ENCODE peak calls at places on chromosomes 4 and X, in eight cellular contexts. V, R, Z, J, U, C, D and F are unnamed samples.

GRCh38 chrX:148659481-148659880 is 159.1 kb downstream of the AFF2 start:
- DNase-seq in V (no peak), R (no peak), Z (no peak), J (no peak), U (no peak), C (no peak), D (no peak), F (no peak)

GRCh38 chrX:102155806-102156179 is at the start of gene BEX5:
- DNase-seq in V (peak; percentile 61), R (peak; percentile 21), Z (peak; percentile 85), J (peak; percentile 60), U (no peak), C (peak; percentile 44), D (no peak), F (peak; percentile 83)

GRCh38 chrX:130680164-130681035 is 222.6 kb downstream of the ENOX2 start:
- DNase-seq in V (no peak), R (no peak), Z (no peak), J (no peak), U (peak; percentile 4), C (no peak), D (no peak), F (no peak)

GRCh38 chr4:176333076-176333475 is 13.3 kb downstream of the SPCS3 start:
- DNase-seq in V (no peak), R (no peak), Z (no peak), J (no peak), U (no peak), C (no peak), D (no peak), F (no peak)

GRCh38 chrX:133881893-133882292 is 103.5 kb downstream of the GPC3 start:
- DNase-seq in V (peak; percentile 12), R (no peak), Z (no peak), J (no peak), U (no peak), C (no peak), D (no peak), F (no peak)

GRCh38 chr4:38710053-38710452 is 46.1 kb downstream of the KLF3 start:
- DNase-seq in V (no peak), R (no peak), Z (no peak), J (no peak), U (no peak), C (no peak), D (no peak), F (no peak)

GRCh38 chrX:72540318-72540717 is 32.3 kb downstream of the HDAC8 start:
- DNase-seq in V (no peak), R (no peak), Z (no peak), J (no peak), U (no peak), C (no peak), D (no peak), F (no peak)

GRCh38 chrX:25648790-25649189 is 489.4 kb upstream of the MAGEB18 start:
- DNase-seq in V (no peak), R (no peak), Z (no peak), J (no peak), U (no peak), C (no peak), D (no peak), F (no peak)

GRCh38 chrX:38192007-38192625 is 28.6 kb downstream of the SRPX start:
- DNase-seq in V (no peak), R (no peak), Z (no peak), J (no peak), U (no peak), C (no peak), D (peak; percentile 9), F (no peak)

GRCh38 chr4:165156906-165157305 is 44.2 kb upstream of the TMEM192 start:
- DNase-seq in V (no peak), R (no peak), Z (no peak), J (no peak), U (no peak), C (no peak), D (no peak), F (no peak)

GRCh38 chr4:48223633-48224295 is 45.9 kb downstream of the TEC start:
- DNase-seq in V (no peak), R (no peak), Z (no peak), J (no peak), U (no peak), C (no peak), D (no peak), F (no peak)

GRCh38 chrX:46917634-46918033 is 5.4 kb downstream of the JADE3 start:
- DNase-seq in V (no peak), R (no peak), Z (no peak), J (no peak), U (no peak), C (no peak), D (no peak), F (no peak)

GRCh38 chr4:102344520-102344954 is 745 bp downstream of the SLC39A8 start:
- DNase-seq in V (peak; percentile 58), R (no peak), Z (peak; percentile 87), J (no peak), U (peak; percentile 45), C (peak; percentile 36), D (peak; percentile 8), F (peak; percentile 78)

GRCh38 chrX:101407167-101407747 is 468 bp downstream of the GLA start:
- DNase-seq in V (no peak), R (no peak), Z (no peak), J (no peak), U (no peak), C (no peak), D (no peak), F (no peak)

GRCh38 chr4:93199492-93199891 is 629.1 kb upstream of the ATOH1 start:
- DNase-seq in V (peak; percentile 52), R (peak; percentile 25), Z (no peak), J (no peak), U (peak; percentile 6), C (no peak), D (no peak), F (no peak)

GRCh38 chrX:132040066-132040465 is 17.0 kb downstream of the STK26 start:
- DNase-seq in V (no peak), R (no peak), Z (no peak), J (no peak), U (no peak), C (no peak), D (no peak), F (no peak)

GRCh38 chr4:137558951-137559350 is 26.7 kb upstream of the PCDH18 start:
- DNase-seq in V (no peak), R (no peak), Z (no peak), J (no peak), U (peak; percentile 57), C (no peak), D (no peak), F (no peak)
- H3K4me3 ChIP-seq in V (no peak overlapping the region), R (no peak overlapping the region), Z (no peak overlapping the region), J (no peak overlapping the region), U (no peak overlapping the region), C (no peak overlapping the region), D (no peak overlapping the region), F (no peak overlapping the region)

DNA sequence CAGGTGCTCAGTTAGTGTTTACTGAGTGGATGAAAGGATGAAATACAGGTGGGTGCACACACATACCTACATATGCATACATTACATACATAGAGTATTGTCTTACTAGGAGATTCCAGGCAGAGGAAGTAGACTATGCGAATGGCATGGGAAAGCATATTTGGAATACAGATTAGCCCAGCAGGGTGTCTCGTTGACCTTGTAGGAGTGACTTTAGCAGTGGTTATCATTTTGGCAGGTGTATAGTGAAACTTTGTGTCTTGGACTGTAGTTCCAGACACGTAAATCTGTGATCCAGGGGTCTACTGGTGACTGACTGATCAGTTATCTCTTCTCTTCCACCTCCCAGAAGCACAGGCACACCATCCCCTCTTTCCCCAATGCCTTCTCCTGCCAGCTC is 86.3 kb downstream of the KLHL8 start:
- DNase-seq in V (no peak), R (no peak), Z (no peak), J (no peak), U (no peak), C (no peak), D (no peak), F (no peak)
- H3K36me3 ChIP-seq in V (peaks cover 29% of the 10 kb centered on the region), R (peaks cover 59% of the 10 kb centered on the region), Z (no peaks in the 10 kb centered on the region), J (peaks cover 14% of the 10 kb centered on the region), U (peaks cover 39% of the 10 kb centered on the region), C (peaks cover 82% of the 10 kb centered on the region), D (peaks cover 16% of the 10 kb centered on the region), F (peaks cover 14% of the 10 kb centered on the region)

GRCh38 chr4:69196209-69196965 is 18.2 kb downstream of the UGT2B11 start:
- DNase-seq in V (no peak), R (no peak), Z (no peak), J (no peak), U (no peak), C (no peak), D (no peak), F (no peak)

GRCh38 chr4:69194166-69194565 is 20.4 kb downstream of the UGT2B11 start:
- DNase-seq in V (no peak), R (no peak), Z (no peak), J (no peak), U (no peak), C (no peak), D (no peak), F (no peak)
- H3K4me3 ChIP-seq in V (no peak overlapping the region), R (no peak overlapping the region), Z (no peak overlapping the region), J (no peak overlapping the region), U (no peak overlapping the region), C (no peak overlapping the region), D (no peak overlapping the region), F (no peak overlapping the region)

GRCh38 chr4:2911868-2912267 is 51.3 kb downstream of the NOP14 start:
- DNase-seq in V (no peak), R (no peak), Z (no peak), J (no peak), U (no peak), C (no peak), D (no peak), F (no peak)
- H3K36me3 ChIP-seq in V (peaks cover 54% of the 10 kb centered on the region), R (peaks cover 23% of the 10 kb centered on the region), Z (no peaks in the 10 kb centered on the region), J (peaks cover 67% of the 10 kb centered on the region), U (peaks cover 71% of the 10 kb centered on the region), C (peaks cover 85% of the 10 kb centered on the region), D (peaks cover 15% of the 10 kb centered on the region), F (no peaks in the 10 kb centered on the region)

GRCh38 chr4:162274354-162274753 is 110.6 kb upstream of the FSTL5 start:
- DNase-seq in V (no peak), R (no peak), Z (no peak), J (no peak), U (no peak), C (peak; percentile 49), D (peak; percentile 36), F (peak; percentile 57)

GRCh38 chr4:162272215-162272614 is 108.4 kb upstream of the FSTL5 start:
- DNase-seq in V (no peak), R (no peak), Z (no peak), J (no peak), U (no peak), C (no peak), D (no peak), F (no peak)
- H3K4me3 ChIP-seq in V (no peak overlapping the region), R (no peak overlapping the region), Z (no peak overlapping the region), J (no peak overlapping the region), U (no peak overlapping the region), C (no peak overlapping the region), D (no peak overlapping the region), F (no peak overlapping the region)